ENCODE peak calls at places on chromosomes 6 and 20, in ten cellular contexts. P is ovary, G is tibial nerve, H is Peyer's patch, K is HCT116, W is heart left ventricle, O is IMR-90, U is body of pancreas, E is K562, J is uterus. T is an unnamed sample.

GRCh38 chr6:7261030-7261841 is 51.8 kb downstream of the SSR1 start:
- DNase-seq in P (peak; percentile 85), U (peak; percentile 89), K (peak; percentile 65), W (peak; percentile 89), G (peak; percentile 71), J (peak; percentile 71), H (peak; percentile 57), E (peak; percentile 81), O (peak; percentile 80), T (no peak)

GRCh38 chr6:102736941-102737368 is 1343.4 kb downstream of the GRIK2 start:
- DNase-seq in H (no peak), U (no peak), J (no peak), G (no peak), E (no peak), W (no peak), K (no peak), O (peak; percentile 76), P (no peak), T (no peak)

GRCh38 chr6:57216235-57217101 is 5.6 kb downstream of the RAB23 start:
- DNase-seq in J (peak; percentile 46), H (no peak), U (no peak), O (peak; percentile 28), K (no peak), E (peak; percentile 69), P (no peak), W (peak; percentile 23), G (no peak), T (no peak)

GRCh38 chr20:59564171-59564570 is 40.2 kb upstream of the PHACTR3 start:
- DNase-seq in K (no peak), W (no peak), P (no peak), E (no peak), G (no peak), J (no peak), U (no peak), O (no peak), H (no peak), T (peak; percentile 40)

GRCh38 chr6:132734694-132735236 is 20.9 kb upstream of the VNN1 start:
- DNase-seq in G (peak; percentile 19), P (no peak), H (no peak), W (no peak), U (no peak), E (peak; percentile 13), K (peak; percentile 28), O (peak; percentile 83), J (no peak), T (no peak)

GRCh38 chr20:55701467-55701866 is 303.9 kb downstream of the CBLN4 start:
- DNase-seq in J (no peak), O (no peak), U (no peak), H (no peak), K (no peak), P (no peak), W (no peak), G (no peak), E (no peak), T (no peak)

GRCh38 chr6:14286144-14286543 is 168.6 kb downstream of the CD83 start:
- DNase-seq in E (no peak), K (peak; percentile 35), U (no peak), H (no peak), P (no peak), G (peak; percentile 36), O (peak; percentile 90), J (no peak), W (no peak), T (no peak)

GRCh38 chr6:17297261-17298080 is 16.3 kb downstream of the RBM24 start:
- DNase-seq in E (no peak), K (no peak), J (no peak), H (no peak), G (no peak), P (no peak), O (peak; percentile 31), U (no peak), W (no peak), T (no peak)

GRCh38 chr6:170131351-170131750 is 159.5 kb downstream of the DLL1 start:
- DNase-seq in H (no peak), J (no peak), W (no peak), P (peak; percentile 30), O (no peak), E (no peak), G (no peak), K (no peak), U (no peak), T (no peak)

GRCh38 chr6:49772296-49772695 is 14.8 kb downstream of the PGK2 start:
- DNase-seq in E (peak; percentile 78), K (no peak), H (no peak), G (no peak), P (no peak), J (no peak), W (no peak), U (no peak), O (no peak), T (no peak)

GRCh38 chr20:58086763-58087566 is 141.5 kb downstream of the ANKRD60 start:
- DNase-seq in P (no peak), O (peak; percentile 27), K (peak; percentile 16), G (peak; percentile 21), H (no peak), E (peak; percentile 43), U (peak; percentile 24), W (peak; percentile 38), J (peak; percentile 6), T (peak; percentile 61)

GRCh38 chr6:45574885-45575284 is 197.2 kb upstream of the SUPT3H start:
- DNase-seq in G (no peak), H (no peak), J (no peak), W (no peak), E (no peak), K (no peak), U (no peak), P (no peak), O (no peak), T (no peak)

GRCh38 chr20:62314711-62315302 is 12.0 kb downstream of the ADRM1 start:
- DNase-seq in P (no peak), W (no peak), U (no peak), K (no peak), J (no peak), G (no peak), H (no peak), E (no peak), O (no peak), T (no peak)

GRCh38 chr20:62317167-62317655 is 14.4 kb downstream of the ADRM1 start:
- DNase-seq in J (no peak), K (no peak), O (no peak), G (no peak), U (no peak), P (no peak), E (no peak), W (no peak), H (no peak), T (no peak)

GRCh38 chr20:62314339-62314638 is 11.5 kb downstream of the ADRM1 start:
- DNase-seq in O (no peak), J (no peak), E (no peak), G (no peak), W (no peak), P (no peak), U (no peak), H (no peak), K (no peak), T (no peak)

GRCh38 chr20:62316331-62317166 is 13.8 kb downstream of the ADRM1 start:
- DNase-seq in K (no peak), P (no peak), O (no peak), W (no peak), G (no peak), E (no peak), J (no peak), U (no peak), H (no peak), T (no peak)

GRCh38 chr20:62315773-62316172 is 13.0 kb downstream of the ADRM1 start:
- DNase-seq in U (no peak), K (no peak), W (no peak), J (no peak), P (no peak), G (no peak), O (no peak), H (no peak), E (no peak), T (no peak)
- H3K36me3 ChIP-seq in U (peaks cover 13% of the 10 kb centered on the region), K (peaks cover 17% of the 10 kb centered on the region), W (peaks cover 41% of the 10 kb centered on the region), J (no peaks in the 10 kb centered on the region), P (no peaks in the 10 kb centered on the region), G (no peaks in the 10 kb centered on the region), O (peaks cover 41% of the 10 kb centered on the region), H (no peaks in the 10 kb centered on the region), E (peaks cover 90% of the 10 kb centered on the region), T (peaks cover 63% of the 10 kb centered on the region)

DNA sequence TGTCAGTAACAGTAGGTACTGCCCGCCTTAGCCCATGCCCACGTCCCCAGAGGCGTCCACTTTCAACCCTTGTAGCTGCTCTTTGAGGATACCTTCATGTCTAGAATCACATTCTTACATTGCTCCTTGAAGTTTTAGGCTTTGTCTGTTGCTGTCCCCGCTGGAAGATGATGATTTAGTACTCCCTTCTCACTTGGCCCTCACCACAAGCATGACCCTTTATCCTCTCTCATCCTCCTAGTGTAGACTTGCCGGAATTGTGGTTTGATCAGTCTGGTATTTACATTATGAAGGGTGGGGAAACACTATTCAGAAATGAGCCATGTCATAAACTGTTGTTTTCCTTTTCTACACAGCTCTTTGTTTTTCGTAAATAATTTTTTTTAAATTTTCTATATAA is 87.4 kb downstream of the ARID1B start:
- DNase-seq in K (no peak), P (no peak), J (no peak), U (no peak), G (no peak), E (no peak), W (no peak), O (peak; percentile 12), H (no peak), T (no peak)
- TF ChIP-seq POLR2A in K (no peak), P (no peak), J (no peak), U (no peak), G (no peak), E (no peak), W (no peak), O (no peak), H (no peak), T (no peak)

DNA sequence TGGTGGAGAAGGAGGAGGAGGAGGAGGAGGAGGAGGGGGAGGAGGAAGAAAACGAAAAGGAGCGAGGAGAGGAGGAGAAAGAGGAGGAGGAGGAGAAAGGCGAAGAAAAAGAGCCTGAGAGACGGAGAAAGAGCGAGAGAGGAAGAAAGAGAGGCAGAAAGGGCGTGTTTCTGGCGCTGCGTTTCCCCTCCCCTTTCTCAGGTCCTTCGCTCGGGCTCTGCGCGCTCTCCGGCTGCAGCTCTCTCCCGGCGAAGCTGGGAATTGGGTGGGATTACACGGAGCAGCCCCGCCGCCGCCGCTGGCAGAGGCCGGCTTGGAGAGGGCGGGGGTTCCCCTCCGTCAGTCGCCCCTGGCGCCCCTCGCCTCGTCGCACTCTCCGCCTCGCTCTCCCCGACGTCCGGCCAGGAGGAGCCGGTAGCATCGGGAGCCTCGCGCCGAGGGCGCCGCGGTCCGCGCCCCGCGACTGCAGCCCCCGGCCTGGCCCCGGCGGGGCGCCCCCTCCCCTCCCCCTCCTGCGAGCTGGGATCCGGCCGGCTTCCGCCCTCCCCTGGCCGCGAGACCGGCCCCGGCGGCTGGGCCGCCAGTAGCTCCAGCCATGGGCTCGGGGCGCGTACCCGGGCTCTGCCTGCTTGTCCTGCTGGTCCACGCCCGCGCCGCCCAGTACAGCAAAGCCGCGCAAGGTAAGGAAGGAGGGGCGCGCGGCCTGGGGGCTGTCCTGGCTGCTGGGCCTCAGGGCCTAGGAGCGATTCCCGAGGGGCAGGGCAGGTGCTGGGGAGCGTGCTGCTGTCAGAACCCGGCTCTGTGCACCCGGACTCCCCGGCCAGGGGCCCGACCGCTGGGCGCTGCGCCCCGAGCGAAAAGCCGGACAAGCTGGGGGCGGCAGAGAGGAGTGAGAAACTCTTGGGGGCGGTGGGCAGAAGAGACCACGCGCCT is at the start of gene SCUBE3:
- DNase-seq in J (no peak), K (no peak), H (no peak), W (no peak), P (peak; percentile 49), U (peak; percentile 20), O (peak; percentile 42), G (no peak), E (no peak), T (no peak)
- H3K4me3 ChIP-seq in J (peak within 1 kb of the TSS; percentile 12), K (no peak within 1 kb of the TSS), H (peak within 1 kb of the TSS; percentile 65), W (peak within 1 kb of the TSS; percentile 70), P (peak within 1 kb of the TSS; percentile 25), U (no peak within 1 kb of the TSS), O (peak within 1 kb of the TSS; percentile 62), G (peak within 1 kb of the TSS; percentile 59), E (no peak within 1 kb of the TSS), T (peak within 1 kb of the TSS; percentile 42)

GRCh38 chr6:31879901-31880300 is 1.1 kb upstream of the SLC44A4 start:
- DNase-seq in U (no peak), E (no peak), P (no peak), K (no peak), O (no peak), G (no peak), H (no peak), W (no peak), J (no peak), T (no peak)
- H3K36me3 ChIP-seq in U (peaks cover 28% of the 10 kb centered on the region), E (peaks cover 52% of the 10 kb centered on the region), P (no peaks in the 10 kb centered on the region), K (peaks cover 28% of the 10 kb centered on the region), O (peaks cover 48% of the 10 kb centered on the region), G (peaks cover 9% of the 10 kb centered on the region), H (no peaks in the 10 kb centered on the region), W (peaks cover 22% of the 10 kb centered on the region), J (no peaks in the 10 kb centered on the region), T (no peaks in the 10 kb centered on the region)

T was measured in vagina.